ENCODE peak calls at places on chromosomes 16 and 17, in eight cellular contexts. Q is germinal center, M is T-helper 1 cell, G is HFFc6, I is HCT116, K is WTC11, A is Peyer's patch, D is ecto neural progenitor cell. O is an unnamed sample.

GRCh38 chr17:65349916-65350315 is 211.5 kb downstream of the AXIN2 start:
- DNase-seq in I (no peak), A (no peak), G (no peak), Q (no peak), M (no peak), D (no peak), K (no peak), O (no peak)

GRCh38 chr17:14204546-14204945 is 32.1 kb downstream of the CDRT15 start:
- DNase-seq in A (no peak), G (no peak), K (no peak), D (no peak), M (no peak), Q (no peak), I (no peak), O (no peak)

GRCh38 chr17:77481476-77482374 is 341.0 kb downstream of the SEC14L1 start:
- DNase-seq in I (no peak), M (no peak), Q (no peak), G (no peak), K (no peak), A (no peak), D (no peak), O (no peak)

GRCh38 chr16:56252835-56253234 is 61.5 kb downstream of the GNAO1 start:
- DNase-seq in D (no peak), I (no peak), Q (no peak), K (no peak), A (no peak), M (no peak), G (peak), O (no peak)

GRCh38 chr16:87703071-87703470 is 62.7 kb downstream of the KLHDC4 start:
- DNase-seq in I (no peak), A (no peak), M (no peak), D (no peak), G (no peak), Q (no peak), K (no peak), O (no peak)

GRCh38 chr16:86778978-86779377 is 200.6 kb downstream of the FOXL1 start:
- DNase-seq in G (no peak), D (no peak), M (no peak), A (no peak), Q (no peak), I (no peak), K (no peak), O (no peak)

GRCh38 chr16:70744366-70744765 is 56.6 kb downstream of the VAC14 start:
- DNase-seq in D (no peak), A (no peak), K (no peak), Q (no peak), G (no peak), M (no peak), I (no peak), O (no peak)

GRCh38 chr16:85631230-85631629 is 18.1 kb downstream of the GSE1 start:
- DNase-seq in Q (no peak), K (no peak), D (no peak), I (no peak), M (no peak), G (no peak), A (no peak), O (no peak)

GRCh38 chr16:19245326-19245925 is 40.1 kb upstream of the CLEC19A start:
- DNase-seq in K (peak), D (no peak), M (no peak), Q (no peak), I (no peak), A (no peak), G (no peak), O (no peak)

GRCh38 chr17:9024497-9024896 is 3.2 kb downstream of the NTN1 start:
- DNase-seq in I (no peak), G (no peak), D (peak), K (peak), Q (no peak), M (no peak), A (no peak), O (no peak)

GRCh38 chr16:30187971-30188561 is 4.7 kb downstream of the CORO1A start:
- DNase-seq in K (no peak), D (no peak), A (peak), G (no peak), Q (no peak), I (no peak), M (no peak), O (peak)

GRCh38 chr16:65740716-65741115 is 618.9 kb upstream of the CDH11 start:
- DNase-seq in M (no peak), D (no peak), K (no peak), A (no peak), Q (no peak), I (no peak), G (no peak), O (no peak)